ENCODE peak calls at places on chromosomes 13 and 19, in ten cellular contexts. N is type B pancreatic cell; I is body of pancreas; E is small intestine; O is NCI-H2171; R is psoas muscle; J is fibroblast of gingiva; G is adrenal gland; Y is stimulated activated CD4-positive, alpha-beta T cell treated with anti-CD3 and anti-CD28 coated beads, Interleukin-4, amount 100 ng/mL, for 24 hours; L is EL. Z is an unnamed sample.

GRCh38 chr19:41535029-41535622 is 40.8 kb upstream of the CEACAM21 start:
- DNase-seq in N (no peak), I (no peak), E (no peak), O (no peak), R (no peak), J (no peak), G (no peak), Y (no peak), L (no peak), Z (no peak)

GRCh38 chr19:18086590-18087138 is at the start of gene IL12RB1:
- DNase-seq in N (no peak), I (no peak), E (peak; percentile 72), O (no peak), R (no peak), J (no peak), G (no peak), Y (peak; percentile 63), L (peak; percentile 30), Z (no peak)

GRCh38 chr13:99275093-99275469 is 16.9 kb upstream of the GPR18 start:
- DNase-seq in N (no peak), I (no peak), E (peak; percentile 42), O (no peak), R (no peak), J (no peak), G (no peak), Y (no peak), L (peak; percentile 57), Z (peak; percentile 92)

GRCh38 chr19:44515031-44515430 is 14.4 kb downstream of the CEACAM20 start:
- DNase-seq in N (no peak), I (no peak), E (no peak), O (no peak), R (no peak), J (no peak), G (no peak), Y (no peak), L (no peak), Z (no peak)

GRCh38 chr13:97174638-97175037 is 47.5 kb upstream of the MBNL2 start:
- DNase-seq in N (no peak), I (no peak), E (no peak), O (no peak), R (no peak), J (no peak), G (no peak), Y (no peak), L (peak; percentile 41), Z (no peak)

GRCh38 chr13:31733709-31734108 is 5.6 kb upstream of the RXFP2 start:
- DNase-seq in N (no peak), I (no peak), E (no peak), O (no peak), R (no peak), J (no peak), G (no peak), Y (no peak), L (no peak), Z (no peak)

GRCh38 chr19:56504581-56504980 is 3.1 kb upstream of the ZNF471 start:
- DNase-seq in N (no peak), I (no peak), E (no peak), O (no peak), R (no peak), J (no peak), G (no peak), Y (no peak), L (peak; percentile 46), Z (no peak)

GRCh38 chr13:27053235-27053884 is 118.3 kb downstream of the USP12 start:
- DNase-seq in N (no peak), I (no peak), E (no peak), O (no peak), R (no peak), J (no peak), G (no peak), Y (no peak), L (no peak), Z (no peak)

GRCh38 chr19:33290082-33290815 is 12.1 kb downstream of the CEBPA start:
- DNase-seq in N (no peak), I (no peak), E (no peak), O (no peak), R (peak; percentile 28), J (no peak), G (no peak), Y (no peak), L (no peak), Z (no peak)

GRCh38 chr13:64075543-64076271 is 2660.1 kb upstream of the PCDH20 start:
- DNase-seq in N (no peak), I (no peak), E (no peak), O (peak; percentile 78), R (no peak), J (no peak), G (no peak), Y (no peak), L (no peak), Z (no peak)

GRCh38 chr19:29533578-29534544 is 8.1 kb downstream of the VSTM2B start:
- DNase-seq in N (peak; percentile 48), I (peak; percentile 3), E (no peak), O (no peak), R (no peak), J (no peak), G (no peak), Y (no peak), L (no peak), Z (no peak)

GRCh38 chr13:59603646-59604045 is 560.1 kb downstream of the DIAPH3 start:
- DNase-seq in N (no peak), I (no peak), E (no peak), O (no peak), R (no peak), J (no peak), G (no peak), Y (no peak), L (no peak), Z (no peak)

GRCh38 chr13:113863511-113864302 is at the start of gene GAS6:
- DNase-seq in N (peak; percentile 69), I (peak; percentile 62), E (peak; percentile 66), O (peak; percentile 72), R (peak; percentile 87), J (peak; percentile 49), G (peak; percentile 69), Y (no peak), L (peak; percentile 54), Z (no peak)

GRCh38 chr19:38667552-38668205 is 20.2 kb downstream of the ACTN4 start:
- DNase-seq in N (no peak), I (no peak), E (no peak), O (no peak), R (peak; percentile 22), J (peak; percentile 86), G (no peak), Y (no peak), L (peak; percentile 77), Z (peak; percentile 72)

GRCh38 chr13:23570931-23571330 is 719 bp downstream of the TNFRSF19 start:
- DNase-seq in N (no peak), I (no peak), E (no peak), O (no peak), R (no peak), J (no peak), G (no peak), Y (no peak), L (no peak), Z (no peak)

GRCh38 chr13:111893607-111894443 is 173.1 kb upstream of the SOX1 start:
- DNase-seq in N (peak; percentile 64), I (no peak), E (no peak), O (no peak), R (no peak), J (no peak), G (no peak), Y (no peak), L (no peak), Z (no peak)

GRCh38 chr13:26529441-26529840 is 28.0 kb upstream of the WASF3 start:
- DNase-seq in N (peak; percentile 73), I (peak; percentile 28), E (peak; percentile 9), O (no peak), R (no peak), J (peak; percentile 34), G (peak; percentile 70), Y (peak; percentile 7), L (peak; percentile 49), Z (peak; percentile 42)

GRCh38 chr19:3442487-3443071 is 37.7 kb downstream of the SMIM24 start:
- DNase-seq in N (no peak), I (no peak), E (no peak), O (no peak), R (no peak), J (no peak), G (no peak), Y (no peak), L (no peak), Z (no peak)

Z was measured in astrocyte of the cerebellum.